ENCODE peak calls at places on chromosomes 6 and 20, in five cellular contexts. One of them, this sample, is unnamed.

GRCh38 chr20:7744411-7744810 is 195.8 kb downstream of the HAO1 start:
- DNase-seq in GM12865: no peak
- DNase-seq in Peyer's patch: no peak
- DNase-seq in cardiac muscle cell: peak; percentile 66
- DNase-seq in progenitor cell of endocrine pancreas: no peak
- DNase-seq in this sample: no peak

GRCh38 chr20:23246682-23247664 is 103.6 kb upstream of the NXT1 start:
- DNase-seq in GM12865: peak; percentile 59
- DNase-seq in Peyer's patch: no peak
- DNase-seq in cardiac muscle cell: no peak
- DNase-seq in progenitor cell of endocrine pancreas: no peak
- DNase-seq in this sample: no peak

GRCh38 chr6:158321960-158322359 is 9.7 kb downstream of the TULP4 start:
- DNase-seq in GM12865: no peak
- DNase-seq in Peyer's patch: no peak
- DNase-seq in cardiac muscle cell: peak; percentile 78
- DNase-seq in progenitor cell of endocrine pancreas: no peak
- DNase-seq in this sample: no peak

GRCh38 chr6:148969679-148970078 is 222.8 kb downstream of the UST start:
- DNase-seq in GM12865: no peak
- DNase-seq in Peyer's patch: no peak
- DNase-seq in cardiac muscle cell: peak; percentile 33
- DNase-seq in progenitor cell of endocrine pancreas: no peak
- DNase-seq in this sample: no peak

GRCh38 chr20:23066772-23067171 is 17.3 kb upstream of the THBD start:
- DNase-seq in GM12865: no peak
- DNase-seq in Peyer's patch: no peak
- DNase-seq in cardiac muscle cell: no peak
- DNase-seq in progenitor cell of endocrine pancreas: no peak
- DNase-seq in this sample: no peak

GRCh38 chr6:17001188-17001587 is 100.7 kb upstream of the STMND1 start:
- DNase-seq in GM12865: no peak
- DNase-seq in Peyer's patch: no peak
- DNase-seq in cardiac muscle cell: no peak
- DNase-seq in progenitor cell of endocrine pancreas: no peak
- DNase-seq in this sample: no peak

GRCh38 chr6:31920803-31921202 is 6.7 kb upstream of the C2 start:
- DNase-seq in GM12865: no peak
- DNase-seq in Peyer's patch: no peak
- DNase-seq in cardiac muscle cell: peak; percentile 16
- DNase-seq in progenitor cell of endocrine pancreas: no peak
- DNase-seq in this sample: no peak

GRCh38 chr6:2940010-2940850 is 31.1 kb downstream of the SERPINB6 start:
- DNase-seq in GM12865: peak; percentile 99
- DNase-seq in Peyer's patch: peak; percentile 67
- DNase-seq in cardiac muscle cell: no peak
- DNase-seq in progenitor cell of endocrine pancreas: no peak
- DNase-seq in this sample: peak; percentile 64

GRCh38 chr6:168035098-168035660 is 37.7 kb downstream of the KIF25 start:
- DNase-seq in GM12865: no peak
- DNase-seq in Peyer's patch: no peak
- DNase-seq in cardiac muscle cell: peak; percentile 94
- DNase-seq in progenitor cell of endocrine pancreas: peak; percentile 40
- DNase-seq in this sample: no peak

GRCh38 chr6:64505312-64505711 is 869.7 kb downstream of the PHF3 start:
- DNase-seq in GM12865: peak; percentile 40
- DNase-seq in Peyer's patch: no peak
- DNase-seq in cardiac muscle cell: no peak
- DNase-seq in progenitor cell of endocrine pancreas: no peak
- DNase-seq in this sample: no peak

GRCh38 chr20:63699466-63700198 is 3.2 kb downstream of the TNFRSF6B start:
- DNase-seq in GM12865: no peak
- DNase-seq in Peyer's patch: no peak
- DNase-seq in cardiac muscle cell: no peak
- DNase-seq in progenitor cell of endocrine pancreas: no peak
- DNase-seq in this sample: no peak

GRCh38 chr6:27758471-27758870 is 153.7 kb downstream of the OR2B2 start:
- DNase-seq in GM12865: no peak
- DNase-seq in Peyer's patch: no peak
- DNase-seq in cardiac muscle cell: no peak
- DNase-seq in progenitor cell of endocrine pancreas: no peak
- DNase-seq in this sample: no peak

DNA sequence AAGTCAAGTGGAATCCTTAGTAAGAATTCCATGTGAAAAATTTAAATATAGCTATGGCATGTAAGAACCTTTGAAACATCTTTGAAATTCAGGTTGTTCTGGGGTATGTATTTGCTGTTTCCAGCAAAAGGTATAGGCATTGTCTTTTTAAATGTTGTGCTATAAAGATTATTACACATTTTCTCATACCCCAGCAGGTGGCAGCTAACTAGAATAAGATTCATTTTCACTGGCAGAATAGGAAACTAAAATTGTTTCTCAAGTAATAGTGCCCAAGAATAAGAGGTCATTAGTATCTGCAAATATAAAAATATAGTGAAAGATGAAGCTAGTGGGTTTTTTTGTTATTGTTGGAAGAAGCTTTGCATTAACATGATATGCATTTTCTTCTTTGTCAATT is 1.8 kb downstream of the GRIK2 start:
- DNase-seq in GM12865: no peak
- DNase-seq in Peyer's patch: no peak
- DNase-seq in cardiac muscle cell: no peak
- DNase-seq in progenitor cell of endocrine pancreas: no peak
- DNase-seq in this sample: no peak
- TF ChIP-seq CTCF in GM12865: no peak
- TF ChIP-seq CTCF in Peyer's patch: no peak
- TF ChIP-seq CTCF in cardiac muscle cell: peak; percentile 23
- TF ChIP-seq CTCF in progenitor cell of endocrine pancreas: peak; percentile 24
- TF ChIP-seq CTCF in this sample: no peak

DNA sequence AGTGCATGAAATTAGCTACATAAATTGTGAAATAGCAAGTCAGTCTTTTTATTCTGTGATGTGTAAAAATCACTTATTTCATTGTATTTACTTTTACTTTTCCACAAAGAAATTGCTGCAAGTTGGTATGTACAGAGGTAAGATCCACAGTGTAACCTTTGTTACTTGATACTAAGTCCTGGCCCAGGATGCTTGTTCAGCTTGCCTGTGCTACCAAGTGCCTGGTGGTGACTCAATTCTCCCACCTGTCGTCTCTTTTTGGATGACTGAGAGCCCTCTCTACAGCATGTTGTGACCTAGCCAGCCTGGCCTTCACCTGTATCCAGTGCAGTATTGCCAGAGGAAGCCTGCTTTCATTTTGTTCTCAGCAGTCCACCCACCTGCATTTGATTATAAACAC is 54.9 kb downstream of the ANKRD6 start:
- DNase-seq in GM12865: no peak
- DNase-seq in Peyer's patch: no peak
- DNase-seq in cardiac muscle cell: no peak
- DNase-seq in progenitor cell of endocrine pancreas: no peak
- DNase-seq in this sample: no peak
- TF ChIP-seq CTCF in GM12865: no peak
- TF ChIP-seq CTCF in Peyer's patch: no peak
- TF ChIP-seq CTCF in cardiac muscle cell: no peak
- TF ChIP-seq CTCF in progenitor cell of endocrine pancreas: no peak
- TF ChIP-seq CTCF in this sample: no peak

GRCh38 chr20:48191200-48191599 is 405.9 kb upstream of the SULF2 start:
- DNase-seq in GM12865: no peak
- DNase-seq in Peyer's patch: no peak
- DNase-seq in cardiac muscle cell: peak; percentile 42
- DNase-seq in progenitor cell of endocrine pancreas: no peak
- DNase-seq in this sample: no peak
- TF ChIP-seq CTCF in GM12865: no peak
- TF ChIP-seq CTCF in Peyer's patch: peak; percentile 13
- TF ChIP-seq CTCF in cardiac muscle cell: no peak
- TF ChIP-seq CTCF in progenitor cell of endocrine pancreas: no peak
- TF ChIP-seq CTCF in this sample: no peak

DNA sequence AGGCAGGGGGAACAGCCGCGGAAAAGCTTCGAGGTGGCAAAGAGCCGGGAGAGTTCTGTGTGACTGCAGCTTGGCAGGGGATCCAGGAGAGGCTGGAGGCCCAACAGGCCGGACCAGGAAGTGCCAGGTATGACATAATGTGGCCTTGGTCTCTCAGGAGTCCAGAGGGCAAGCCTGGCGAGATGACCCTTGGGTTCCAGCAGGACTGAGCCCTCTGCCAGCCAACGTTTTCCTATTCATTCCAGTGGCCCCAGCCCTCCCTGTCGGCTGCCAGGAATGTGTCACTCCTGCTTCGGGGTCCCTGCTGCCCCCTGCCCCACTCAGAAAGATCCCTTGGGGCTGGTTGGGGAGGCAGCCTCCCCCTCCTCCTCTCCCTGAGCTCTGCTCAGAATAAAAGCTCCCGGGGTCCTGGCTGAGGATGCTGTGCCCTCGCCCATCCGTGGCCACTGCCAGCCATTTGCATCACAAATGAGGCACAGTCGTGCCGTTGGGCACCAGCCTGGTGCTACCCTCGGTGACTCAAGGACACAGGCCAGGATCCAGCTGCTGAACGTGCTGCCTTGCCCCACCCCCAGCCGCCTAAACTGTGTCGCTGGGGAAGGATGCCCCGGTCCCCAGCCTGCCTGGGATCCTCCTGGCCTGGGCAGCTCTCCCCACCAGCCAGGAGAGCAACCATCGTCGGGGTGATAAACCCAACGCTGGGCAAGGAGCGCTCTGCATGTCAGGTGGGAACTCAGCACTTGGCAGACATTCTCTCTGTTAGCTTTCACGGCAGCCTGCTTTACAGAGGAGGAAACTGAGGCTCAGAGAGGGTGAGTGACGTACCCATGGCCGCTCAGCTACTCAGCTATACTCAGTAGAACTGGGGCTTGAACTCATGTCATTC is 37.7 kb downstream of the RBM38 start:
- DNase-seq in GM12865: no peak
- DNase-seq in Peyer's patch: no peak
- DNase-seq in cardiac muscle cell: no peak
- DNase-seq in progenitor cell of endocrine pancreas: no peak
- DNase-seq in this sample: no peak
- TF ChIP-seq CTCF in GM12865: no peak
- TF ChIP-seq CTCF in Peyer's patch: no peak
- TF ChIP-seq CTCF in cardiac muscle cell: no peak
- TF ChIP-seq CTCF in progenitor cell of endocrine pancreas: no peak
- TF ChIP-seq CTCF in this sample: no peak

DNA sequence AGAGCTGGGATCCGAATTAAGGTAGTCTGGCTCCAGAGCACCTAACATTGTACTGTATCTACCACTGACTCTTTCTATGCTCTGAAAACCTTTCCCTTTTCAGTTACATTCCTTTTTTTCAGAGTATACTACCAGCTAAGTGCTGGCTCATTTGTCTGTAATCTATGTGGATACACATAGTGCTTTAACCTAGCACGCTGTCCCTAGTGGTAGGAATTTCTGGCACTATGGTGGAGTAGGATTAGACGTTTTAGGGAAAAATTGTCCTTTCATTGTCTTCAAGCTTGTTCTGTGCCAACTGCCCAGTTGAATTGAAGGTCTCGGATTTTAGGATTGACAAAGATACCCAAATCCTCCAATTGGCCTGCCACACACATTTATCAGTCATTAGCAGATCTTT is 259.1 kb upstream of the FERMT1 start:
- DNase-seq in GM12865: no peak
- DNase-seq in Peyer's patch: no peak
- DNase-seq in cardiac muscle cell: peak; percentile 59
- DNase-seq in progenitor cell of endocrine pancreas: no peak
- DNase-seq in this sample: no peak
- TF ChIP-seq CTCF in GM12865: no peak
- TF ChIP-seq CTCF in Peyer's patch: peak; percentile 19
- TF ChIP-seq CTCF in cardiac muscle cell: peak; percentile 64
- TF ChIP-seq CTCF in progenitor cell of endocrine pancreas: peak; percentile 69
- TF ChIP-seq CTCF in this sample: no peak

GRCh38 chr20:19072988-19073387 is 139.5 kb upstream of the SLC24A3 start:
- DNase-seq in GM12865: no peak
- DNase-seq in Peyer's patch: no peak
- DNase-seq in cardiac muscle cell: no peak
- DNase-seq in progenitor cell of endocrine pancreas: no peak
- DNase-seq in this sample: no peak
- TF ChIP-seq CTCF in GM12865: no peak
- TF ChIP-seq CTCF in Peyer's patch: no peak
- TF ChIP-seq CTCF in cardiac muscle cell: no peak
- TF ChIP-seq CTCF in progenitor cell of endocrine pancreas: no peak
- TF ChIP-seq CTCF in this sample: no peak

DNA sequence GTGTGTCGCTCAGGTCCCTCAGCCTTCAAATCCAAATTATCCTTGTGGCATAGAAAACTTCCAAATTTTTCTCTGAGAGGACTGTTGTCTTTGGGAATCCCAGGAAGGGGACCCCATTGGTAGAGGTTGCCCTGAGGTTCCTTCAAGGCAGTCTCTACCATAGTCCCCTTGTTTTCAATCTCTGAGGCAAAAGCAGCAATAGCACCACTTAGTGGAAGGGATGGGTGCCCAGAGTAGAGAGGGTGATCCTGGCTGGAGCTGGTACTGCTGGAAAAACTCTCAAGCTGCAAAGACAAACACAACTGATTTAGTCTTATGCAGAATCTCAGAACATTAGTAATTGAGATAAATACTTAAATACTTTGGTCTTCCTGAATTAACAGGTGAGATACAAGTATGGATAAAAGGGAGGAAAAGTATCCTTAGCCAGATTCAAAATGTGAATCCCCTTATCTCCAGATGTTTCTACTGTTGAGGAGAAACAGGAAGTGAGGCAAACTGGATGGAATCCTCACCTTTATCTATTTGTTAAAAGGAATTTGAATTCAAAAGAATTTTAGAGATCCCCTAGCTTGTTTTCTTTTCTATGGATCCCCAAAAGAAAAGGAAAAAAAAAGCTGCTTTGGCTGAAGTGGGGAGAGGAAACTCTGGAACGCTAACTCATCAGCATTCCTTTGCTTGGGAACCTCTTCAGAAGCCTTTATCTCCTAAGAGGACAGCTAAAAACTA is 13.4 kb downstream of the ZNF318 start:
- DNase-seq in GM12865: no peak
- DNase-seq in Peyer's patch: no peak
- DNase-seq in cardiac muscle cell: peak; percentile 31
- DNase-seq in progenitor cell of endocrine pancreas: no peak
- DNase-seq in this sample: no peak
- TF ChIP-seq CTCF in GM12865: peak; percentile 12
- TF ChIP-seq CTCF in Peyer's patch: peak; percentile 74
- TF ChIP-seq CTCF in cardiac muscle cell: peak; percentile 42
- TF ChIP-seq CTCF in progenitor cell of endocrine pancreas: peak; percentile 37
- TF ChIP-seq CTCF in this sample: no peak

GRCh38 chr20:10376271-10377075 is 57.5 kb downstream of the MKKS start:
- DNase-seq in GM12865: no peak
- DNase-seq in Peyer's patch: no peak
- DNase-seq in cardiac muscle cell: peak; percentile 27
- DNase-seq in progenitor cell of endocrine pancreas: no peak
- DNase-seq in this sample: no peak

GRCh38 chr20:10379761-10380160 is 54.3 kb downstream of the MKKS start:
- DNase-seq in GM12865: no peak
- DNase-seq in Peyer's patch: no peak
- DNase-seq in cardiac muscle cell: no peak
- DNase-seq in progenitor cell of endocrine pancreas: no peak
- DNase-seq in this sample: no peak

GRCh38 chr20:10385850-10386544 is 48.0 kb downstream of the MKKS start:
- DNase-seq in GM12865: no peak
- DNase-seq in Peyer's patch: no peak
- DNase-seq in cardiac muscle cell: peak; percentile 85
- DNase-seq in progenitor cell of endocrine pancreas: no peak
- DNase-seq in this sample: no peak

GRCh38 chr20:10381477-10381876 is 52.5 kb downstream of the MKKS start:
- DNase-seq in GM12865: peak; percentile 12
- DNase-seq in Peyer's patch: no peak
- DNase-seq in cardiac muscle cell: no peak
- DNase-seq in progenitor cell of endocrine pancreas: no peak
- DNase-seq in this sample: no peak
- TF ChIP-seq CTCF in GM12865: no peak
- TF ChIP-seq CTCF in Peyer's patch: no peak
- TF ChIP-seq CTCF in cardiac muscle cell: no peak
- TF ChIP-seq CTCF in progenitor cell of endocrine pancreas: no peak
- TF ChIP-seq CTCF in this sample: peak; percentile 20

This sample was measured in natural killer cell.